ENCODE peak calls at places on chromosome 12, in four cellular contexts. One of them, this sample, is unnamed.

GRCh38 chr12:67910360-67911292 is 78.6 kb upstream of the IFNG-AS1 start:
- DNase-seq in astrocyte of the spinal cord: peak
- DNase-seq in pancreas: no peak
- DNase-seq in heart right ventricle: peak
- DNase-seq in this sample: no peak

GRCh38 chr12:13045816-13046215 is 1.6 kb downstream of the FAM234B start:
- DNase-seq in pancreas: no peak
- DNase-seq in astrocyte of the spinal cord: no peak
- DNase-seq in heart right ventricle: no peak
- DNase-seq in this sample: no peak

GRCh38 chr12:25689996-25690501 is 137.0 kb upstream of the LMNTD1 start:
- DNase-seq in heart right ventricle: peak
- DNase-seq in pancreas: peak
- DNase-seq in astrocyte of the spinal cord: no peak
- DNase-seq in this sample: peak

GRCh38 chr12:125280482-125281377 is 215.5 kb downstream of the AACS start:
- DNase-seq in astrocyte of the spinal cord: no peak
- DNase-seq in heart right ventricle: no peak
- DNase-seq in pancreas: no peak
- DNase-seq in this sample: no peak

GRCh38 chr12:89782807-89783206 is 74.2 kb upstream of the ATP2B1 start:
- DNase-seq in astrocyte of the spinal cord: no peak
- DNase-seq in heart right ventricle: no peak
- DNase-seq in pancreas: no peak
- DNase-seq in this sample: no peak

GRCh38 chr12:105018761-105019160 is 32.6 kb downstream of the NOPCHAP1 start:
- DNase-seq in pancreas: no peak
- DNase-seq in heart right ventricle: no peak
- DNase-seq in astrocyte of the spinal cord: no peak
- DNase-seq in this sample: no peak

GRCh38 chr12:3658327-3659163 is 94.4 kb downstream of the CRACR2A start:
- DNase-seq in heart right ventricle: peak
- DNase-seq in astrocyte of the spinal cord: no peak
- DNase-seq in pancreas: no peak
- DNase-seq in this sample: no peak

GRCh38 chr12:53046655-53047220 is 3.1 kb upstream of the TNS2 start:
- DNase-seq in heart right ventricle: peak
- DNase-seq in pancreas: peak
- DNase-seq in astrocyte of the spinal cord: peak
- DNase-seq in this sample: peak

GRCh38 chr12:4261655-4262054 is 11.9 kb upstream of the CCND2 start:
- DNase-seq in heart right ventricle: no peak
- DNase-seq in astrocyte of the spinal cord: no peak
- DNase-seq in pancreas: no peak
- DNase-seq in this sample: no peak

GRCh38 chr12:132600048-132601032 is 10.0 kb downstream of the LRCOL1 start:
- DNase-seq in pancreas: peak
- DNase-seq in astrocyte of the spinal cord: peak
- DNase-seq in heart right ventricle: peak
- DNase-seq in this sample: peak

GRCh38 chr12:51823875-51824565 is 24.5 kb downstream of the FIGNL2 start:
- DNase-seq in astrocyte of the spinal cord: peak
- DNase-seq in heart right ventricle: peak
- DNase-seq in pancreas: no peak
- DNase-seq in this sample: no peak

GRCh38 chr12:42759622-42760273 is 170.2 kb upstream of the PRICKLE1 start:
- DNase-seq in pancreas: no peak
- DNase-seq in heart right ventricle: peak
- DNase-seq in astrocyte of the spinal cord: peak
- DNase-seq in this sample: peak

GRCh38 chr12:121334513-121335343 is 17.5 kb downstream of the ANAPC5 start:
- DNase-seq in heart right ventricle: peak
- DNase-seq in astrocyte of the spinal cord: peak
- DNase-seq in pancreas: no peak
- DNase-seq in this sample: no peak

GRCh38 chr12:8038659-8039114 is 6.2 kb downstream of the FOXJ2 start:
- DNase-seq in heart right ventricle: peak
- DNase-seq in astrocyte of the spinal cord: peak
- DNase-seq in pancreas: peak
- DNase-seq in this sample: peak

GRCh38 chr12:1518763-1519516 is 75.4 kb downstream of the FBXL14 start:
- DNase-seq in astrocyte of the spinal cord: peak
- DNase-seq in pancreas: no peak
- DNase-seq in heart right ventricle: no peak
- DNase-seq in this sample: no peak

GRCh38 chr12:60714141-60714900 is 1118.5 kb downstream of the SLC16A7 start:
- DNase-seq in astrocyte of the spinal cord: no peak
- DNase-seq in heart right ventricle: no peak
- DNase-seq in pancreas: no peak
- DNase-seq in this sample: no peak

GRCh38 chr12:112998997-112999767 is 20.9 kb downstream of the OAS2 start:
- DNase-seq in pancreas: no peak
- DNase-seq in astrocyte of the spinal cord: no peak
- DNase-seq in heart right ventricle: no peak
- DNase-seq in this sample: no peak

GRCh38 chr12:131363416-131363815 is 347.5 kb upstream of the SFSWAP start:
- DNase-seq in heart right ventricle: no peak
- DNase-seq in astrocyte of the spinal cord: no peak
- DNase-seq in pancreas: no peak
- DNase-seq in this sample: no peak

GRCh38 chr12:48985475-48985897 is 7.4 kb downstream of the WNT1 start:
- DNase-seq in pancreas: no peak
- DNase-seq in astrocyte of the spinal cord: no peak
- DNase-seq in heart right ventricle: peak
- DNase-seq in this sample: no peak

GRCh38 chr12:120993496-120993895 is 15.2 kb downstream of the HNF1A start:
- DNase-seq in pancreas: no peak
- DNase-seq in astrocyte of the spinal cord: no peak
- DNase-seq in heart right ventricle: no peak
- DNase-seq in this sample: no peak

GRCh38 chr12:121798807-121799174 is 5.0 kb upstream of the SETD1B start:
- DNase-seq in astrocyte of the spinal cord: no peak
- DNase-seq in heart right ventricle: no peak
- DNase-seq in pancreas: no peak
- DNase-seq in this sample: no peak

GRCh38 chr12:7017870-7018349 is 366 bp downstream of the LPCAT3 start:
- DNase-seq in heart right ventricle: no peak
- DNase-seq in astrocyte of the spinal cord: no peak
- DNase-seq in pancreas: no peak
- DNase-seq in this sample: no peak

GRCh38 chr12:90055071-90055470 is 346.4 kb upstream of the ATP2B1 start:
- DNase-seq in pancreas: no peak
- DNase-seq in astrocyte of the spinal cord: no peak
- DNase-seq in heart right ventricle: no peak
- DNase-seq in this sample: no peak

GRCh38 chr12:46921754-46922113 is 95.9 kb upstream of the SLC38A4 start:
- DNase-seq in heart right ventricle: no peak
- DNase-seq in astrocyte of the spinal cord: no peak
- DNase-seq in pancreas: no peak
- DNase-seq in this sample: no peak

GRCh38 chr12:40312982-40313576 is 88.3 kb downstream of the LRRK2 start:
- DNase-seq in pancreas: no peak
- DNase-seq in heart right ventricle: no peak
- DNase-seq in astrocyte of the spinal cord: peak
- DNase-seq in this sample: no peak
- TF ChIP-seq CTCF in pancreas: peak
- TF ChIP-seq CTCF in heart right ventricle: peak
- TF ChIP-seq CTCF in astrocyte of the spinal cord: peak
- TF ChIP-seq CTCF in this sample: no peak

GRCh38 chr12:66500094-66500493 is 178.8 kb downstream of the GRIP1 start:
- DNase-seq in astrocyte of the spinal cord: no peak
- DNase-seq in heart right ventricle: no peak
- DNase-seq in pancreas: no peak
- DNase-seq in this sample: no peak
- H3K4me3 ChIP-seq in astrocyte of the spinal cord: no peak
- H3K4me3 ChIP-seq in heart right ventricle: no peak
- H3K4me3 ChIP-seq in pancreas: no peak
- H3K4me3 ChIP-seq in this sample: no peak

GRCh38 chr12:5889381-5890047 is 55.5 kb downstream of the ANO2 start:
- DNase-seq in astrocyte of the spinal cord: no peak
- DNase-seq in heart right ventricle: no peak
- DNase-seq in pancreas: no peak
- DNase-seq in this sample: no peak
- TF ChIP-seq CTCF in astrocyte of the spinal cord: no peak
- TF ChIP-seq CTCF in heart right ventricle: no peak
- TF ChIP-seq CTCF in pancreas: no peak
- TF ChIP-seq CTCF in this sample: no peak

GRCh38 chr12:11786638-11787365 is 137.3 kb downstream of the ETV6 start:
- DNase-seq in astrocyte of the spinal cord: no peak
- DNase-seq in heart right ventricle: no peak
- DNase-seq in pancreas: no peak
- DNase-seq in this sample: no peak

GRCh38 chr12:11787437-11787836 is 138.0 kb downstream of the ETV6 start:
- DNase-seq in pancreas: no peak
- DNase-seq in astrocyte of the spinal cord: no peak
- DNase-seq in heart right ventricle: no peak
- DNase-seq in this sample: no peak

GRCh38 chr12:11782914-11783420 is 133.5 kb downstream of the ETV6 start:
- DNase-seq in heart right ventricle: no peak
- DNase-seq in astrocyte of the spinal cord: no peak
- DNase-seq in pancreas: no peak
- DNase-seq in this sample: no peak

GRCh38 chr12:11785722-11786121 is 136.2 kb downstream of the ETV6 start:
- DNase-seq in pancreas: no peak
- DNase-seq in astrocyte of the spinal cord: no peak
- DNase-seq in heart right ventricle: no peak
- DNase-seq in this sample: no peak

GRCh38 chr12:11787921-11788849 is 138.7 kb downstream of the ETV6 start:
- DNase-seq in heart right ventricle: no peak
- DNase-seq in astrocyte of the spinal cord: no peak
- DNase-seq in pancreas: no peak
- DNase-seq in this sample: no peak
- H3K4me3 ChIP-seq in heart right ventricle: no peak
- H3K4me3 ChIP-seq in astrocyte of the spinal cord: no peak
- H3K4me3 ChIP-seq in pancreas: no peak
- H3K4me3 ChIP-seq in this sample: no peak

GRCh38 chr12:50186667-50187066 is 19.5 kb upstream of the CERS5 start:
- DNase-seq in pancreas: no peak
- DNase-seq in astrocyte of the spinal cord: peak
- DNase-seq in heart right ventricle: no peak
- DNase-seq in this sample: no peak

GRCh38 chr12:50188280-50188781 is 21.2 kb upstream of the CERS5 start:
- DNase-seq in astrocyte of the spinal cord: no peak
- DNase-seq in heart right ventricle: no peak
- DNase-seq in pancreas: no peak
- DNase-seq in this sample: no peak

GRCh38 chr12:50188875-50189575 is 21.9 kb upstream of the CERS5 start:
- DNase-seq in pancreas: no peak
- DNase-seq in heart right ventricle: no peak
- DNase-seq in astrocyte of the spinal cord: no peak
- DNase-seq in this sample: no peak

GRCh38 chr12:50185975-50186663 is 18.9 kb upstream of the CERS5 start:
- DNase-seq in astrocyte of the spinal cord: peak
- DNase-seq in pancreas: no peak
- DNase-seq in heart right ventricle: no peak
- DNase-seq in this sample: no peak

DNA sequence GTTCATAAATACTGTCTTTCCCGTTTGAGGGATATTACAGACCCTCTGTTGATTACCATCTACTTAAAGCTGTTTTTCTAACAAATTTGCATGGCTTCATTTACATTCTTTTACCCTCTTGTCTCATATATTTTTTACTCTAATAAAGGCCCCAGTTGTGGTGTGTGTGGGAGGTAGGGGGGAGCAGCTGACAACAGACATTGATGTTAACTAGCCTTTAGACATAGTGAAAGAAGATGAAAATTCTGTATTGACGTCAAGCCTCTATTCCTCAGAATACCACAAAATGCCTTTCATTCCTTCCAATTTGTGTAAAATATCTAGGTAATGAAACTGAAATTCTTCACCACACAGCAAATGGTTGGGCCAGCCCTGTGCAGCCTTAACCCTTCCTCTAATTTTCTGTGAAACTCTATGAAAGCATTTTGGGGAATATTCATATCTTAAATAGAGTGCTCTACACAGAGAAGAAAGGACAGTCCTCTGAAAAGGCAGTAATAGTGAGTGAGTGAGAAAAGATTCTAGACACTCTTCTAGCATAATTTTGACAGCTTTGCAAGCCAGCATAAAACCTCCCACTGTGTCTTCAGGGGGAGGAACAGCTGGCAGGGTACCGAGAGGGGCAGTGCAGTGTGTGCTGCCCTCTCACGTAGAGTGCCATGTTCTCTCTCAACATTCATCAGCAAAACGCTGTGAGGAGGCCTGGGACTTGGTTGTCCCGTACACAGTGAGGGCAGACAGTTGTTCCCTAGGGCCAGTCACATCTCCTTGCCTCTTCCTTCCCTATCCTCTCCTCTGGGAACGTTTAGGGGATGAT is 20.1 kb upstream of the CERS5 start:
- DNase-seq in astrocyte of the spinal cord: peak
- DNase-seq in heart right ventricle: no peak
- DNase-seq in pancreas: no peak
- DNase-seq in this sample: no peak
- TF ChIP-seq CTCF in astrocyte of the spinal cord: no peak
- TF ChIP-seq CTCF in heart right ventricle: no peak
- TF ChIP-seq CTCF in pancreas: no peak
- TF ChIP-seq CTCF in this sample: no peak

GRCh38 chr12:21526721-21527345 is 737 bp downstream of the SPX start:
- DNase-seq in pancreas: no peak
- DNase-seq in heart right ventricle: no peak
- DNase-seq in astrocyte of the spinal cord: no peak
- DNase-seq in this sample: no peak
- H3K4me3 ChIP-seq in pancreas: peak
- H3K4me3 ChIP-seq in heart right ventricle: peak
- H3K4me3 ChIP-seq in astrocyte of the spinal cord: peak
- H3K4me3 ChIP-seq in this sample: no peak

DNA sequence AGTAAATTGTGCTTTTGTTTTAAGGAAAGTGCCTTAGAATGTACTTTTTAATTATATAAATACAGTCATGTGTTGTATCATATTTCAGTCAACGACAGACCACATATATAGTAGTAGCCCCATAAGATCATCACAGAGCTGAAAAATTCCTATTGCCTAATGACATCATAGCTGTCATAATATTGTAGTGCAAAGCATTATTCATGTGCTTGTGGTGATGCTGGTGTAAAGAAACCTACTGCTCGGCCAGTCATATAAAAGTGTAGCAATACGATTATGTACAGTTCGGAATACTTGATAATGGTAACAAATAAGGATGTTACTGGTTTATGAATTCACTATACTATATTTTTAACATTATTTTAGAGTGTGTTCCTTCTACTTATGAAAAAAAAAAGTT is 198.9 kb upstream of the SLC16A7 start:
- DNase-seq in heart right ventricle: no peak
- DNase-seq in pancreas: no peak
- DNase-seq in astrocyte of the spinal cord: no peak
- DNase-seq in this sample: no peak
- TF ChIP-seq CTCF in heart right ventricle: no peak
- TF ChIP-seq CTCF in pancreas: no peak
- TF ChIP-seq CTCF in astrocyte of the spinal cord: no peak
- TF ChIP-seq CTCF in this sample: no peak

This sample was measured in lung.